ENCODE peak calls at places on chromosomes 2 and 18, in ten cellular contexts. K, L, S, I, D, R, P, Q, A and U are unnamed samples.

GRCh38 chr2:55163258-55163657 is 68.8 kb downstream of the CLHC1 start:
- DNase-seq in K (peak; percentile 74), L (no peak), S (no peak), I (no peak), D (no peak), R (no peak), P (peak; percentile 32), Q (no peak), A (peak; percentile 37), U (no peak)

GRCh38 chr2:54942373-54942772 is 107.9 kb downstream of the RTN4 start:
- DNase-seq in K (no peak), L (no peak), S (no peak), I (no peak), D (no peak), R (no peak), P (no peak), Q (no peak), A (no peak), U (no peak)

GRCh38 chr2:215713393-215713792 is 277.5 kb upstream of the FN1 start:
- DNase-seq in K (peak; percentile 90), L (no peak), S (no peak), I (no peak), D (no peak), R (peak; percentile 31), P (peak; percentile 96), Q (no peak), A (no peak), U (no peak)

GRCh38 chr18:63317982-63318881 is 1.3 kb downstream of the BCL2 start:
- DNase-seq in K (no peak), L (peak; percentile 75), S (peak; percentile 91), I (peak; percentile 67), D (peak; percentile 38), R (peak; percentile 26), P (no peak), Q (peak; percentile 74), A (peak; percentile 64), U (no peak)

GRCh38 chr2:112881217-112882000 is 29.6 kb upstream of the IL37 start:
- DNase-seq in K (peak; percentile 81), L (no peak), S (no peak), I (no peak), D (peak; percentile 70), R (peak; percentile 90), P (peak; percentile 70), Q (no peak), A (no peak), U (peak; percentile 88)

GRCh38 chr2:149733936-149734685 is 146.5 kb upstream of the MMADHC start:
- DNase-seq in K (peak; percentile 44), L (no peak), S (no peak), I (no peak), D (peak; percentile 33), R (peak; percentile 44), P (no peak), Q (no peak), A (no peak), U (no peak)

GRCh38 chr2:9629222-9630000 is 1.4 kb downstream of the YWHAQ start:
- DNase-seq in K (peak; percentile 74), L (no peak), S (no peak), I (no peak), D (no peak), R (peak; percentile 67), P (peak; percentile 58), Q (no peak), A (peak; percentile 19), U (no peak)

GRCh38 chr2:238761802-238762373 is 86.0 kb upstream of the TWIST2 start:
- DNase-seq in K (peak; percentile 42), L (no peak), S (no peak), I (no peak), D (no peak), R (peak; percentile 37), P (peak; percentile 32), Q (no peak), A (peak; percentile 80), U (no peak)

GRCh38 chr2:71802556-71802955 is 345.1 kb downstream of the CYP26B1 start:
- DNase-seq in K (no peak), L (no peak), S (peak; percentile 18), I (no peak), D (no peak), R (no peak), P (no peak), Q (no peak), A (no peak), U (no peak)

GRCh38 chr2:39948016-39948719 is 169.1 kb upstream of the THUMPD2 start:
- DNase-seq in K (peak; percentile 81), L (no peak), S (no peak), I (no peak), D (no peak), R (no peak), P (peak; percentile 24), Q (no peak), A (no peak), U (no peak)

GRCh38 chr2:105454801-105455485 is 56.1 kb upstream of the FHL2 start:
- DNase-seq in K (peak; percentile 97), L (peak; percentile 23), S (no peak), I (no peak), D (peak; percentile 76), R (peak; percentile 82), P (peak; percentile 87), Q (no peak), A (peak; percentile 15), U (peak; percentile 68)

GRCh38 chr2:180559766-180560165 is 420.6 kb upstream of the UBE2E3 start:
- DNase-seq in K (no peak), L (no peak), S (no peak), I (no peak), D (no peak), R (no peak), P (peak; percentile 63), Q (no peak), A (no peak), U (no peak)

GRCh38 chr18:3655637-3656050 is 205.7 kb downstream of the TGIF1 start:
- DNase-seq in K (no peak), L (no peak), S (no peak), I (no peak), D (peak; percentile 29), R (no peak), P (no peak), Q (no peak), A (no peak), U (no peak)

GRCh38 chr2:8575810-8576423 is 105.9 kb upstream of the ID2 start:
- DNase-seq in K (no peak), L (no peak), S (peak; percentile 54), I (no peak), D (no peak), R (no peak), P (no peak), Q (no peak), A (peak; percentile 32), U (no peak)

GRCh38 chr18:9475643-9476580 is 599 bp downstream of the RALBP1 start:
- DNase-seq in K (peak; percentile 36), L (no peak), S (peak; percentile 84), I (peak; percentile 47), D (no peak), R (peak; percentile 43), P (peak; percentile 44), Q (no peak), A (peak; percentile 24), U (peak; percentile 39)

GRCh38 chr18:79531386-79531785 is 135.7 kb downstream of the NFATC1 start:
- DNase-seq in K (no peak), L (no peak), S (no peak), I (no peak), D (no peak), R (no peak), P (no peak), Q (no peak), A (no peak), U (no peak)

GRCh38 chr2:155223781-155224406 is 525.4 kb downstream of the KCNJ3 start:
- DNase-seq in K (peak; percentile 11), L (no peak), S (no peak), I (no peak), D (peak; percentile 6), R (peak; percentile 20), P (peak; percentile 0), Q (no peak), A (peak; percentile 74), U (no peak)

GRCh38 chr2:151350579-151351195 is 6.7 kb upstream of the TNFAIP6 start:
- DNase-seq in K (peak; percentile 60), L (no peak), S (no peak), I (no peak), D (no peak), R (no peak), P (peak; percentile 22), Q (no peak), A (no peak), U (no peak)

GRCh38 chr2:238942080-238942761 is 94.3 kb downstream of the TWIST2 start:
- DNase-seq in K (no peak), L (no peak), S (peak; percentile 25), I (no peak), D (no peak), R (no peak), P (no peak), Q (no peak), A (no peak), U (no peak)

GRCh38 chr2:231235217-231235616 is 36.8 kb downstream of the ARMC9 start:
- DNase-seq in K (no peak), L (no peak), S (no peak), I (no peak), D (no peak), R (no peak), P (no peak), Q (no peak), A (no peak), U (no peak)

GRCh38 chr2:239165206-239165831 is 235.5 kb downstream of the HDAC4 start:
- DNase-seq in K (no peak), L (no peak), S (no peak), I (no peak), D (no peak), R (no peak), P (no peak), Q (peak; percentile 20), A (peak; percentile 44), U (no peak)